ENCODE peak calls at places on chromosome 14, in seven cellular contexts. V is foreskin fibroblast, F is MM.1S, L is GM13977, G is K562, T is ovary, E is nephron progenitor cell. J is an unnamed sample.

GRCh38 chr14:71289536-71289935 is 382.3 kb downstream of the PCNX1 start:
- DNase-seq in E (no peak), G (no peak), V (no peak), L (no peak), T (no peak), F (peak; percentile 91), J (no peak)

GRCh38 chr14:91311284-91311662 is 66.8 kb upstream of the GPR68 start:
- DNase-seq in E (no peak), G (no peak), L (no peak), T (no peak), F (no peak), V (no peak), J (no peak)

GRCh38 chr14:68408680-68409079 is 384.2 kb downstream of the ZFP36L1 start:
- DNase-seq in E (no peak), F (no peak), T (no peak), G (no peak), L (no peak), V (peak; percentile 59), J (no peak)

GRCh38 chr14:76990084-76990483 is 38.4 kb downstream of the IRF2BPL start:
- DNase-seq in G (no peak), L (no peak), V (no peak), T (no peak), F (no peak), E (no peak), J (no peak)

GRCh38 chr14:51552275-51552674 is 99.4 kb upstream of the FRMD6 start:
- DNase-seq in E (no peak), G (no peak), L (no peak), T (no peak), V (no peak), F (no peak), J (peak; percentile 70)

GRCh38 chr14:59215353-59215752 is 26.9 kb downstream of the DAAM1 start:
- DNase-seq in V (peak; percentile 57), G (no peak), L (no peak), F (no peak), E (no peak), T (peak; percentile 36), J (no peak)

GRCh38 chr14:24880689-24881088 is 169.3 kb downstream of the STXBP6 start:
- DNase-seq in T (no peak), G (no peak), V (no peak), L (no peak), F (no peak), E (no peak), J (no peak)

GRCh38 chr14:99720941-99721791 is 37.1 kb downstream of the CYP46A1 start:
- DNase-seq in G (no peak), T (no peak), V (no peak), E (no peak), F (no peak), L (no peak), J (no peak)

GRCh38 chr14:24859559-24859958 is 190.4 kb downstream of the STXBP6 start:
- DNase-seq in G (no peak), V (no peak), F (no peak), L (no peak), T (no peak), E (no peak), J (no peak)

GRCh38 chr14:32507029-32507984 is 178.2 kb downstream of the AKAP6 start:
- DNase-seq in V (peak; percentile 64), F (no peak), T (no peak), L (no peak), E (no peak), G (peak; percentile 1), J (no peak)

GRCh38 chr14:100709252-100709955 is 17.3 kb upstream of the DLK1 start:
- DNase-seq in V (peak; percentile 33), F (no peak), G (no peak), T (peak; percentile 68), L (no peak), E (peak; percentile 67), J (no peak)

GRCh38 chr14:87149583-87150354 is 843.2 kb downstream of the GALC start:
- DNase-seq in L (no peak), E (no peak), F (no peak), T (no peak), V (peak; percentile 87), G (no peak), J (no peak)

GRCh38 chr14:88063807-88064206 is 58.9 kb downstream of the GPR65 start:
- DNase-seq in E (no peak), G (peak; percentile 6), T (no peak), F (no peak), L (no peak), V (no peak), J (no peak)

GRCh38 chr14:64074961-64075619 is 219.1 kb downstream of the ESR2 start:
- DNase-seq in L (no peak), E (no peak), G (no peak), T (no peak), F (no peak), V (peak; percentile 23), J (no peak)

GRCh38 chr14:32432813-32433538 is 103.9 kb downstream of the AKAP6 start:
- DNase-seq in L (no peak), E (no peak), T (peak; percentile 49), F (peak; percentile 20), V (no peak), G (no peak), J (no peak)

GRCh38 chr14:33933386-33933934 is 17.4 kb downstream of the EGLN3 start:
- DNase-seq in F (no peak), V (no peak), T (no peak), G (no peak), L (no peak), E (no peak), J (peak; percentile 41)

GRCh38 chr14:36091096-36091495 is 85.4 kb downstream of the PTCSC3 start:
- DNase-seq in L (no peak), E (no peak), F (no peak), T (no peak), V (peak; percentile 75), G (peak; percentile 5), J (peak; percentile 55)

GRCh38 chr14:69535230-69535848 is 39.3 kb downstream of the CCDC177 start:
- DNase-seq in F (no peak), E (peak; percentile 67), L (no peak), V (peak; percentile 32), G (peak; percentile 28), T (peak; percentile 28), J (peak; percentile 56)

GRCh38 chr14:24368562-24369252 is 723 bp downstream of the NFATC4 start:
- DNase-seq in F (no peak), V (peak; percentile 89), L (peak; percentile 81), T (peak; percentile 90), G (peak; percentile 28), E (peak; percentile 79), J (peak; percentile 82)

GRCh38 chr14:104332634-104333270 is 194.4 kb downstream of the KIF26A start:
- DNase-seq in V (no peak), L (no peak), E (no peak), T (no peak), G (no peak), F (no peak), J (no peak)

GRCh38 chr14:104329793-104330192 is 191.4 kb downstream of the KIF26A start:
- DNase-seq in L (no peak), T (no peak), E (no peak), G (no peak), V (no peak), F (no peak), J (no peak)

GRCh38 chr14:104333903-104334811 is 195.8 kb downstream of the KIF26A start:
- DNase-seq in T (no peak), V (no peak), G (no peak), L (no peak), E (no peak), F (no peak), J (no peak)

GRCh38 chr14:104334812-104335161 is 196.4 kb downstream of the KIF26A start:
- DNase-seq in G (no peak), E (no peak), L (no peak), V (no peak), F (no peak), T (no peak), J (no peak)

DNA sequence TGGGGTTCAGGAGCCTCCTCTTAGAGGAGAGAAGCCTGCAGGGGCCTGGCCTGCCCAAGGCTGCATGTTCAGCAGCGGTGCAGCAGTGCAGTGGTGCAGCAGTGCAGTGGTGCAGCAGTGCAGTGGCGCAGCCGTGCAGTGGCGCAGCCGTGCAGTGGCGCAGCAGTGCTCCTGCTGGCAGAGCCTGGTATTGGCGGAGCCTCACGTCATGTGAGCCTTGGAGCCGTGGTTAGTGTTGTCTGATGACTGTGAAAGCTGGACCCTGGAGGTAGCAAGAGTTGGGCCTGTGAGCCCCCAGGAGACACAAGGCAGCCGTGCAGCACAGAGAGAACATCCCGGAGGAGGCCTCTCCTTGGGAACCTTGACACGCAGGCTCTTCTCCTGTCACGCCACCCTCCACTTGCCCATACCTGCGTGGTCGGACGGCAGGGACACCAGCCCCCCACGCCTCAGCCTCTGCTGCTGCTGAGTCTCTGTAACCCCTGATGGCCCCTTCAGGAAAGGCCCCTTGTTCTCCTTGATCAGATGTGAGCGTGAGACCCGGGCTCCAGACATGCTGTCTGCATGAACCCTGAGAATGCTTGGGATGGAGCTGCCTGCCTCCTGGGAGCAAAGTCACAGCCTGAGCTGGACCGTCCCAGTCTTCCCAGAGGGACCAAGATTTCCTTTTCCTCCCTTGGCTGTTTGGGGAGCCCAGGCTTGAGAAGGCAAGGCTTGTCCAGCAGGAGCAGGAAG is 193.7 kb downstream of the KIF26A start:
- DNase-seq in E (no peak), L (no peak), F (no peak), T (no peak), V (no peak), G (peak; percentile 9), J (no peak)
- TF ChIP-seq CTCF in E (no peak), L (no peak), F (peak; percentile 29), T (no peak), V (no peak), G (peak; percentile 74), J (peak; percentile 42)

GRCh38 chr14:65834812-65835211 is 422.3 kb downstream of the FUT8 start:
- DNase-seq in T (no peak), V (no peak), F (no peak), G (no peak), E (no peak), L (no peak), J (no peak)

GRCh38 chr14:65835501-65835900 is 423.0 kb downstream of the FUT8 start:
- DNase-seq in F (no peak), L (no peak), G (no peak), V (no peak), T (no peak), E (no peak), J (no peak)

GRCh38 chr14:65833256-65833880 is 420.8 kb downstream of the FUT8 start:
- DNase-seq in G (no peak), L (no peak), F (no peak), E (peak; percentile 39), V (no peak), T (no peak), J (no peak)

GRCh38 chr14:65834051-65834450 is 421.5 kb downstream of the FUT8 start:
- DNase-seq in V (no peak), E (no peak), T (no peak), G (no peak), F (no peak), L (no peak), J (no peak)

GRCh38 chr14:65832431-65833253 is 420.1 kb downstream of the FUT8 start:
- DNase-seq in F (no peak), E (no peak), G (no peak), L (no peak), V (no peak), T (no peak), J (no peak)
- TF ChIP-seq CTCF in F (peak; percentile 6), E (no peak), G (peak; percentile 11), L (peak; percentile 26), V (peak; percentile 42), T (no peak), J (peak; percentile 47)

GRCh38 chr14:74793506-74794155 is 30.5 kb downstream of the YLPM1 start:
- DNase-seq in T (no peak), V (peak; percentile 10), F (no peak), G (peak; percentile 34), E (no peak), L (no peak), J (no peak)
- TF ChIP-seq CTCF in T (no peak), V (peak; percentile 33), F (no peak), G (peak; percentile 11), E (no peak), L (peak; percentile 28), J (peak; percentile 47)

GRCh38 chr14:95603415-95603814 is 68.6 kb downstream of the GLRX5 start:
- DNase-seq in L (no peak), T (no peak), V (no peak), G (no peak), F (no peak), E (no peak), J (no peak)
- TF ChIP-seq CTCF in L (no peak), T (no peak), V (no peak), G (no peak), F (no peak), E (no peak), J (no peak)

J was measured in BE2C.